ENCODE peak calls at places on chromosomes 5 and 9, in six cellular contexts. V is effector memory CD4-positive, alpha-beta T cell; T is stimulated activated CD8-positive, alpha-beta memory T cell treated with anti-CD3 and anti-CD28 coated beads, Interleukin-4, amount 100 ng/mL, for 24 hours; Z is heart right ventricle; K is RCC 7860; I is nephron progenitor cell. J is an unnamed sample.

GRCh38 chr5:97840643-97841042 is 657.6 kb upstream of the RIOK2 start:
- DNase-seq in V (no peak), T (no peak), Z (no peak), K (no peak), I (no peak), J (no peak)

GRCh38 chr5:31095796-31096195 is 97.7 kb upstream of the CDH6 start:
- DNase-seq in V (no peak), T (no peak), Z (no peak), K (no peak), I (no peak), J (no peak)

GRCh38 chr5:107615173-107615856 is 55.4 kb downstream of the EFNA5 start:
- DNase-seq in V (no peak), T (no peak), Z (no peak), K (no peak), I (no peak), J (no peak)

GRCh38 chr9:125261501-125262216 is at the start of gene GAPVD1:
- DNase-seq in V (peak), T (peak), Z (peak), K (peak), I (peak), J (peak)

GRCh38 chr5:94967525-94967924 is 317.4 kb downstream of the MCTP1 start:
- DNase-seq in V (no peak), T (no peak), Z (no peak), K (no peak), I (no peak), J (no peak)

GRCh38 chr9:105693435-105694275 is 686 bp upstream of the TMEM38B start:
- DNase-seq in V (no peak), T (no peak), Z (no peak), K (no peak), I (no peak), J (no peak)

GRCh38 chr5:114857951-114858401 is 311.7 kb downstream of the TRIM36 start:
- DNase-seq in V (no peak), T (no peak), Z (no peak), K (no peak), I (no peak), J (no peak)

GRCh38 chr5:112822456-112822855 is 38.6 kb upstream of the SRP19 start:
- DNase-seq in V (no peak), T (no peak), Z (no peak), K (no peak), I (no peak), J (no peak)

GRCh38 chr9:27561697-27562096 is 11.6 kb downstream of the C9orf72 start:
- DNase-seq in V (no peak), T (no peak), Z (no peak), K (no peak), I (no peak), J (no peak)

GRCh38 chr9:4298255-4299005 is 1.4 kb downstream of the GLIS3 start:
- DNase-seq in V (no peak), T (no peak), Z (peak), K (peak), I (peak), J (no peak)

GRCh38 chr9:72524820-72525539 is 3.6 kb downstream of the TMC1 start:
- DNase-seq in V (peak), T (no peak), Z (peak), K (peak), I (no peak), J (peak)

GRCh38 chr9:128634651-128635262 is 21.9 kb downstream of the DYNC2I2 start:
- DNase-seq in V (no peak), T (no peak), Z (no peak), K (no peak), I (no peak), J (no peak)

GRCh38 chr9:130298663-130299279 is 33.2 kb downstream of the HMCN2 start:
- DNase-seq in V (no peak), T (no peak), Z (no peak), K (no peak), I (peak), J (no peak)

GRCh38 chr5:84494453-84494852 is 109.8 kb upstream of the EDIL3 start:
- DNase-seq in V (no peak), T (no peak), Z (no peak), K (peak), I (no peak), J (no peak)

GRCh38 chr5:107219993-107220392 is 450.7 kb downstream of the EFNA5 start:
- DNase-seq in V (no peak), T (no peak), Z (no peak), K (no peak), I (no peak), J (no peak)

GRCh38 chr5:609506-609905 is 2.6 kb upstream of the CEP72 start:
- DNase-seq in V (no peak), T (no peak), Z (no peak), K (no peak), I (no peak), J (no peak)

GRCh38 chr5:172593306-172593705 is 47.8 kb upstream of the NEURL1B start:
- DNase-seq in V (no peak), T (no peak), Z (no peak), K (no peak), I (no peak), J (no peak)

GRCh38 chr9:33263936-33264472 is 504 bp downstream of the BAG1 start:
- DNase-seq in V (peak), T (peak), Z (peak), K (no peak), I (no peak), J (no peak)

GRCh38 chr9:7055201-7055903 is 297.6 kb downstream of the KDM4C start:
- DNase-seq in V (no peak), T (no peak), Z (no peak), K (no peak), I (no peak), J (no peak)

GRCh38 chr5:114839360-114839759 is 330.3 kb downstream of the TRIM36 start:
- DNase-seq in V (no peak), T (no peak), Z (no peak), K (no peak), I (no peak), J (no peak)

GRCh38 chr5:36646507-36647023 is 40.2 kb downstream of the SLC1A3 start:
- DNase-seq in V (no peak), T (no peak), Z (no peak), K (peak), I (no peak), J (no peak)

GRCh38 chr5:114953559-114953958 is 216.1 kb downstream of the TRIM36 start:
- DNase-seq in V (no peak), T (no peak), Z (no peak), K (no peak), I (no peak), J (no peak)

GRCh38 chr9:16625106-16625505 is 245.4 kb downstream of the BNC2 start:
- DNase-seq in V (no peak), T (no peak), Z (no peak), K (no peak), I (no peak), J (no peak)

GRCh38 chr5:111238826-111239225 is 14.6 kb downstream of the CAMK4 start:
- DNase-seq in V (no peak), T (no peak), Z (no peak), K (no peak), I (no peak), J (no peak)

GRCh38 chr9:69980041-69980440 is 63.6 kb upstream of the MAMDC2 start:
- DNase-seq in V (no peak), T (no peak), Z (no peak), K (no peak), I (no peak), J (peak)